ENCODE peak calls at places on chromosomes 12 and 14, in seven cellular contexts. A is sigmoid colon, B is adipocyte, Y is breast epithelium, C is endothelial cell of umbilical vein, T is thoracic aorta, U is ovary. S is an unnamed sample.

GRCh38 chr14:102565959-102566358 is 26.5 kb upstream of the RCOR1 start:
- DNase-seq in A (no peak), B (no peak), Y (no peak), C (no peak), T (no peak), U (no peak), S (no peak)

GRCh38 chr12:51898937-51899336 is 8.4 kb upstream of the ACVRL1 start:
- DNase-seq in A (peak; percentile 20), B (no peak), Y (no peak), C (peak; percentile 92), T (no peak), U (no peak), S (no peak)

GRCh38 chr14:90940318-90940962 is 120.0 kb downstream of the RPS6KA5 start:
- DNase-seq in A (no peak), B (no peak), Y (no peak), C (no peak), T (no peak), U (no peak), S (no peak)

GRCh38 chr12:8461426-8461825 is 5.7 kb downstream of the CLEC6A start:
- DNase-seq in A (no peak), B (no peak), Y (no peak), C (no peak), T (no peak), U (no peak), S (no peak)

GRCh38 chr14:100246809-100247428 is 8.0 kb downstream of the YY1 start:
- DNase-seq in A (no peak), B (peak; percentile 68), Y (no peak), C (peak; percentile 67), T (no peak), U (no peak), S (no peak)

GRCh38 chr14:103346286-103346685 is 12.2 kb downstream of the EIF5 start:
- DNase-seq in A (no peak), B (no peak), Y (no peak), C (no peak), T (no peak), U (no peak), S (no peak)

GRCh38 chr12:126349383-126349782 is 1284.1 kb downstream of the AACS start:
- DNase-seq in A (no peak), B (no peak), Y (no peak), C (no peak), T (no peak), U (no peak), S (no peak)

GRCh38 chr12:2334291-2335088 is 281.7 kb downstream of the CACNA1C start:
- DNase-seq in A (no peak), B (no peak), Y (no peak), C (no peak), T (no peak), U (no peak), S (no peak)

GRCh38 chr14:54169254-54169924 is 212.8 kb upstream of the BMP4 start:
- DNase-seq in A (no peak), B (no peak), Y (no peak), C (peak; percentile 90), T (no peak), U (no peak), S (no peak)

DNA sequence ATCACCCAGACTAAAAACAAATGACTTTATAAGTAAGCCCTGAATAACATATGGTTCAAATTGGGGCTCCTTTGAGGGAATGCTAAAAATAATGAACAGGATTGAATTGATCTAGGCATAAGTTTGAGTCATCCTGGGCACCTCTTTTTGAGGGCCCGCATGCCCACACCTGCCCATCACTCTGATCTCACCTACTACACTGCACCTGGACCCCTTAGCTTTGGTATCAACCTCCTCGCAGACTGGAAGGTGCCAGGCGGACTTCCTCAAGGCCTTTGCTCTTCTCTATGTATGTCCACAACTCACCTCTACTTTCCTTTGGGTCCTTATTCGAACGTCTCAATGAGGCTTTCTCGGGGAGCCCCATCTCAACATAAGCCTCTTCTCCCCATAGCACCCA is 17.2 kb downstream of the NTN4 start:
- DNase-seq in A (no peak), B (no peak), Y (no peak), C (no peak), T (no peak), U (no peak), S (no peak)
- H3K4me3 ChIP-seq in A (no peak overlapping the region), B (no peak overlapping the region), Y (no peak overlapping the region), C (no peak overlapping the region), T (no peak overlapping the region), U (no peak overlapping the region), S (no peak overlapping the region)

GRCh38 chr14:72528059-72528950 is 365.6 kb downstream of the DPF3 start:
- DNase-seq in A (no peak), B (no peak), Y (no peak), C (no peak), T (no peak), U (no peak), S (peak; percentile 40)
- H3K27me3 ChIP-seq in A (no peaks in the 10 kb centered on the region), B (no peaks in the 10 kb centered on the region), Y (no peaks in the 10 kb centered on the region), C (no peaks in the 10 kb centered on the region), T (no peaks in the 10 kb centered on the region), U (no peaks in the 10 kb centered on the region), S (no peaks in the 10 kb centered on the region)

GRCh38 chr14:50860478-50861086 is 11.3 kb upstream of the ABHD12B start:
- DNase-seq in A (peak; percentile 87), B (peak; percentile 93), Y (peak; percentile 79), C (peak; percentile 92), T (peak; percentile 40), U (peak; percentile 64), S (peak; percentile 83)
- H3K4me3 ChIP-seq in A (peak overlapping the region; percentile 38), B (peak overlapping the region; percentile 85), Y (peak overlapping the region; percentile 61), C (peak overlapping the region; percentile 65), T (peak overlapping the region; percentile 96), U (peak overlapping the region; percentile 51), S (peak overlapping the region; percentile 67)

DNA sequence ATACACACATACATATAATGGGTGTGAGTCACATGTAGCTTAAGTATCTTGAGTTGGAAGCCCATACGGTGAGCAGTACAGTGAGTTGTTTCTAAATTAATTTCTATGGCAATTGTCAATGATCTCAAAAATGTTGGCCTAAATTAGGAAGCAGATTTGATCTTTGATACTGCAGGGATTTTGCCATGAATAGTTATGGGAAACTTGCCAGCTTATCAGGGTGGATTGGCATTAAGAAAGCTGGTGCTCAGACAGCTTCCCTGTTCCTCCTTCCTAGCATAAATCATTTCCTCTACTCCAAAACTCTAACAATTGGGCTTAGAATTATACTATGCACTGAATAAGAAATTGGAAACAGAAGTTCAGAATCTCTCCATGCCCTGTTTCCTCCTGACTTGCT is 150.9 kb upstream of the FRMD6 start:
- DNase-seq in A (no peak), B (no peak), Y (no peak), C (peak; percentile 53), T (no peak), U (no peak), S (no peak)
- H3K27me3 ChIP-seq in A (no peaks in the 10 kb centered on the region), B (no peaks in the 10 kb centered on the region), Y (no peaks in the 10 kb centered on the region), C (no peaks in the 10 kb centered on the region), T (no peaks in the 10 kb centered on the region), U (no peaks in the 10 kb centered on the region), S (no peaks in the 10 kb centered on the region)

DNA sequence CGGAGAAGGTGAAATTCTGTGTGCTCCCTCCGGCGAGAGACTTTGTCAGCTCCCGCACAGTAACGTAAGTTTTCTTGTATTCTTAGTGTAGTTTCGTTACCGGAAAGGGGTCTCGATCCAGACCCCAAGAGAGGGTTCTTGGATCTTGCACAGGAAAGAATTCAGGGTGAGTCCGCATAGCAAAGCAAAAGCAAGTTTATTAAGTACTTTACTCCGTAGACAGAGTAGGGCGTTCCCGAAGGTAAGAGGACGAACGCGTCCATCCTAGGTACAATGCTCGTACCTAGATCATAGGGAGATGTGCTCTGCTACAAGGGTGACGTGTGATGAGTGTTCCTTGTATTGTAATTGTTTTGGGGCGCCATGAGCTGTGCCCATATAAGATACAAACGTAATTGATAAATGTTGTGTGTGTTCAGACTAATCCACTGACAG is 293 bp downstream of the IFI27L1 start:
- DNase-seq in A (no peak), B (peak; percentile 38), Y (no peak), C (no peak), T (no peak), U (no peak), S (no peak)
- H3K4me3 ChIP-seq in A (peak overlapping the region; percentile 98), B (peak overlapping the region; percentile 90), Y (peak overlapping the region; percentile 97), C (peak overlapping the region; percentile 88), T (peak overlapping the region; percentile 83), U (peak overlapping the region; percentile 99), S (peak overlapping the region; percentile 80)

DNA sequence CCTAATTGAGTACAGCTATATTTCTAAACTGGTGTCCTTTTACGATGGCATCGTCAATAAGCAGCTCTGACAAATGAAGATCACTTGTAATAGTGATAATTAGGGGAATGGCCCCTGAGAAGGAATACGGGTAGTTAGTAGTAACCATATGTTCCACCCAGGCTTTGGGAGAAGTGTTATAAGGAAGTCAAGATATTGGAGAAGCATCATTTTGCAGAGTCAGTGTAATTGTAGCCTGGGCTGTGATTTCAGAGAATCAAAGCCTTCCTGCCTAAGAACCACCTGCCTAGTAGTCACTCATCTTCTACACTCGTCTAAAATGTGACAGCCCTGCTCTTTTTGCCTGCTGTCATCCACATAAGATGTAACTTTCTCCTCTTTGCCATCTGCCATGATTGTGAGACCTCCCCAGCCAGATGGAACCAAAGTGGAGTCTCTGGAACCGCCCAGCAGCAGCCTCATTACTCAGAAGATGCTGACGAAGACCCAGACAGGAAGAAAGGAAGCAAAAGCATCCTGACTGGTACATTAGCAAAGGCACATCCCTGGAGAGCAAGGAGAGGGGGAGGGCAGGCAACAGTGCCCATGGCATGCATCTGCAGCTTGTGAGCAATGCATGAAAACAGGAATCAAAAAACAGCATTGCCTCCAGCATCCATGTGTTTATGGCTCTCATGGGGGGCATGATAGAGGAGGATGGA is 12.6 kb upstream of the EDDM3A start:
- DNase-seq in A (no peak), B (no peak), Y (no peak), C (no peak), T (no peak), U (no peak), S (no peak)
- H3K27me3 ChIP-seq in A (no peaks in the 10 kb centered on the region), B (peaks cover 4% of the 10 kb centered on the region), Y (no peaks in the 10 kb centered on the region), C (peaks cover 15% of the 10 kb centered on the region), T (no peaks in the 10 kb centered on the region), U (no peaks in the 10 kb centered on the region), S (no peaks in the 10 kb centered on the region)

DNA sequence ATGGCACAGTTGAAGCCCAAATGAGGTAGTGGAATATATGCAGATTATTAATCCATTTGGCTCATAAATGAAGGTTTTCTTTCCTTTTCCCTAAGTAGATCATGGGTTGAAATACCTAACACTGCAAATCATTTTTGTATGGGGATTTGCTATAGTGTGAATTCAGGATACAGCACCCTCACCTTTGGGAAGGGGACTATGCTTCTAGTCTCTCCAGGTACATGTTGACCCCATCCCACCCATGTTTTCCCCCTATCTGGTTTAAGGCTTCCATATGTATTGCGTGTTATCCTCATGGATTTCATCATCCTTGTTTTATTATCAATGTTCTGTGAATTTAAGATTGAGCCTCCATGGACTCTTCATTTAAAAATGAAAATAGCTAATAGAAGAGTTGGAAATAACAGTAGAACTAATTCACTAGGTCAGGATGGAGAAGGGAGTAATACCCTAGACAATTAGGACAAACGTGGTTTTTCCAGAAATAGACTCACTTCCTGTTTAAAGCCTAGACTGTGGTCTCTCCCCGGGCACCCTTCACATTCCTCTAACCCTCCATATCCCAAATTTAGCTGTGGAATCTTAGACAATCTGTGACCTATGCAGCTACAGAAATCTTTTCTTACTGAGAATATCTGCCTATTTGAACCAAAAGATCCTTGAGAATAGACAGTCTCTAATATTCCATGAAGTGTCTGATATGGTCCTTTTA is 56.5 kb downstream of the DAD1 start:
- DNase-seq in A (no peak), B (no peak), Y (no peak), C (no peak), T (no peak), U (no peak), S (peak; percentile 22)
- H3K4me3 ChIP-seq in A (no peak overlapping the region), B (peak overlapping the region; percentile 3), Y (no peak overlapping the region), C (no peak overlapping the region), T (no peak overlapping the region), U (no peak overlapping the region), S (no peak overlapping the region)

S was measured in brain microvascular endothelial cell.